ENCODE peak calls at places on chromosomes 16 and 17, in seven cellular contexts. One of them, this sample, is unnamed.

GRCh38 chr16:54952195-54952594 is 21.5 kb downstream of the IRX5 start:
- DNase-seq in fibroblast of the conjunctiva: no peak
- DNase-seq in stimulated activated naive CD4-positive, alpha-beta T cell: no peak
- DNase-seq in left cardiac atrium: no peak
- DNase-seq in Panc1: no peak
- DNase-seq in lung: no peak
- DNase-seq in choroid plexus epithelial cell: no peak
- DNase-seq in this sample: no peak

GRCh38 chr17:49528966-49529365 is 33.9 kb downstream of the NGFR start:
- DNase-seq in fibroblast of the conjunctiva: no peak
- DNase-seq in stimulated activated naive CD4-positive, alpha-beta T cell: no peak
- DNase-seq in left cardiac atrium: peak; percentile 6
- DNase-seq in Panc1: no peak
- DNase-seq in lung: no peak
- DNase-seq in choroid plexus epithelial cell: no peak
- DNase-seq in this sample: no peak

GRCh38 chr17:56707312-56708219 is 114.1 kb downstream of the NOG start:
- DNase-seq in fibroblast of the conjunctiva: peak; percentile 10
- DNase-seq in stimulated activated naive CD4-positive, alpha-beta T cell: no peak
- DNase-seq in left cardiac atrium: no peak
- DNase-seq in Panc1: no peak
- DNase-seq in lung: no peak
- DNase-seq in choroid plexus epithelial cell: peak; percentile 4
- DNase-seq in this sample: no peak

GRCh38 chr17:55420776-55421178 is 858 bp downstream of the MMD start:
- DNase-seq in fibroblast of the conjunctiva: no peak
- DNase-seq in stimulated activated naive CD4-positive, alpha-beta T cell: peak; percentile 23
- DNase-seq in left cardiac atrium: peak; percentile 67
- DNase-seq in Panc1: no peak
- DNase-seq in lung: peak; percentile 30
- DNase-seq in choroid plexus epithelial cell: no peak
- DNase-seq in this sample: peak; percentile 33

GRCh38 chr17:74192950-74193781 is 10.3 kb upstream of the RPL38 start:
- DNase-seq in fibroblast of the conjunctiva: no peak
- DNase-seq in stimulated activated naive CD4-positive, alpha-beta T cell: no peak
- DNase-seq in left cardiac atrium: peak; percentile 45
- DNase-seq in Panc1: no peak
- DNase-seq in lung: no peak
- DNase-seq in choroid plexus epithelial cell: peak; percentile 75
- DNase-seq in this sample: no peak

GRCh38 chr17:82281502-82282238 is 8.2 kb upstream of the CSNK1D start:
- DNase-seq in fibroblast of the conjunctiva: no peak
- DNase-seq in stimulated activated naive CD4-positive, alpha-beta T cell: no peak
- DNase-seq in left cardiac atrium: no peak
- DNase-seq in Panc1: no peak
- DNase-seq in lung: peak; percentile 78
- DNase-seq in choroid plexus epithelial cell: no peak
- DNase-seq in this sample: no peak

GRCh38 chr17:48522990-48523389 is 7.8 kb downstream of the HOXB1 start:
- DNase-seq in fibroblast of the conjunctiva: no peak
- DNase-seq in stimulated activated naive CD4-positive, alpha-beta T cell: no peak
- DNase-seq in left cardiac atrium: no peak
- DNase-seq in Panc1: no peak
- DNase-seq in lung: no peak
- DNase-seq in choroid plexus epithelial cell: no peak
- DNase-seq in this sample: no peak

GRCh38 chr17:68344701-68345136 is 53.4 kb downstream of the ARSG start:
- DNase-seq in fibroblast of the conjunctiva: no peak
- DNase-seq in stimulated activated naive CD4-positive, alpha-beta T cell: peak; percentile 17
- DNase-seq in left cardiac atrium: no peak
- DNase-seq in Panc1: no peak
- DNase-seq in lung: no peak
- DNase-seq in choroid plexus epithelial cell: no peak
- DNase-seq in this sample: peak; percentile 46

GRCh38 chr17:79791354-79792123 is 5.3 kb downstream of the CBX8 start:
- DNase-seq in fibroblast of the conjunctiva: no peak
- DNase-seq in stimulated activated naive CD4-positive, alpha-beta T cell: no peak
- DNase-seq in left cardiac atrium: no peak
- DNase-seq in Panc1: no peak
- DNase-seq in lung: no peak
- DNase-seq in choroid plexus epithelial cell: no peak
- DNase-seq in this sample: no peak

GRCh38 chr17:18362509-18363020 is 785 bp downstream of the SHMT1 start:
- DNase-seq in fibroblast of the conjunctiva: peak; percentile 6
- DNase-seq in stimulated activated naive CD4-positive, alpha-beta T cell: no peak
- DNase-seq in left cardiac atrium: peak; percentile 74
- DNase-seq in Panc1: no peak
- DNase-seq in lung: peak; percentile 79
- DNase-seq in choroid plexus epithelial cell: peak; percentile 25
- DNase-seq in this sample: no peak

GRCh38 chr16:71254832-71255560 is 24.5 kb upstream of the HYDIN start:
- DNase-seq in fibroblast of the conjunctiva: no peak
- DNase-seq in stimulated activated naive CD4-positive, alpha-beta T cell: no peak
- DNase-seq in left cardiac atrium: no peak
- DNase-seq in Panc1: no peak
- DNase-seq in lung: no peak
- DNase-seq in choroid plexus epithelial cell: no peak
- DNase-seq in this sample: no peak

GRCh38 chr17:81037026-81037782 is 2.3 kb downstream of the BAIAP2 start:
- DNase-seq in fibroblast of the conjunctiva: no peak
- DNase-seq in stimulated activated naive CD4-positive, alpha-beta T cell: no peak
- DNase-seq in left cardiac atrium: peak; percentile 78
- DNase-seq in Panc1: no peak
- DNase-seq in lung: peak; percentile 80
- DNase-seq in choroid plexus epithelial cell: no peak
- DNase-seq in this sample: no peak

GRCh38 chr17:74439691-74440567 is 8.0 kb downstream of the GPRC5C start:
- DNase-seq in fibroblast of the conjunctiva: no peak
- DNase-seq in stimulated activated naive CD4-positive, alpha-beta T cell: no peak
- DNase-seq in left cardiac atrium: no peak
- DNase-seq in Panc1: no peak
- DNase-seq in lung: no peak
- DNase-seq in choroid plexus epithelial cell: no peak
- DNase-seq in this sample: no peak